ENCODE peak calls at places on chromosomes 4 and X, in nine cellular contexts. One of them, this sample, is unnamed.
A peak's percentile ranks its signal among the peaks of the same experiment; 100 is the strongest.

GRCh38 chr4:40152642-40153041 is 44.2 kb upstream of the RHOH start:
- DNase-seq in transverse colon: no peak
- DNase-seq in heart left ventricle: no peak
- DNase-seq in lung: no peak
- DNase-seq in brain microvascular endothelial cell: no peak
- DNase-seq in sigmoid colon: no peak
- DNase-seq in gastrocnemius medialis: no peak
- DNase-seq in K562: no peak
- DNase-seq in fibroblast of lung: no peak
- DNase-seq in this sample: no peak

GRCh38 chr4:137960371-137961050 is 281.6 kb downstream of the SLC7A11 start:
- DNase-seq in gastrocnemius medialis: no peak
- DNase-seq in sigmoid colon: no peak
- DNase-seq in K562: no peak
- DNase-seq in transverse colon: no peak
- DNase-seq in brain microvascular endothelial cell: peak; percentile 53
- DNase-seq in lung: no peak
- DNase-seq in heart left ventricle: no peak
- DNase-seq in fibroblast of lung: peak; percentile 87
- DNase-seq in this sample: no peak

GRCh38 chr4:169810325-169811323 is 52.9 kb upstream of the HPF1 start:
- DNase-seq in K562: peak; percentile 69
- DNase-seq in heart left ventricle: no peak
- DNase-seq in lung: peak; percentile 40
- DNase-seq in fibroblast of lung: peak; percentile 89
- DNase-seq in brain microvascular endothelial cell: peak; percentile 82
- DNase-seq in transverse colon: peak; percentile 10
- DNase-seq in gastrocnemius medialis: peak; percentile 3
- DNase-seq in sigmoid colon: no peak
- DNase-seq in this sample: no peak

GRCh38 chrX:100935767-100936166 is 7.0 kb upstream of the XKRX start:
- DNase-seq in gastrocnemius medialis: no peak
- DNase-seq in K562: no peak
- DNase-seq in sigmoid colon: no peak
- DNase-seq in brain microvascular endothelial cell: no peak
- DNase-seq in fibroblast of lung: no peak
- DNase-seq in transverse colon: no peak
- DNase-seq in lung: no peak
- DNase-seq in heart left ventricle: no peak
- DNase-seq in this sample: no peak

GRCh38 chrX:93319604-93320003 is 353.8 kb downstream of the NAP1L3 start:
- DNase-seq in brain microvascular endothelial cell: no peak
- DNase-seq in transverse colon: no peak
- DNase-seq in gastrocnemius medialis: no peak
- DNase-seq in heart left ventricle: no peak
- DNase-seq in sigmoid colon: no peak
- DNase-seq in fibroblast of lung: no peak
- DNase-seq in lung: no peak
- DNase-seq in K562: no peak
- DNase-seq in this sample: no peak

GRCh38 chr4:30801876-30802275 is 81.7 kb downstream of the PCDH7 start:
- DNase-seq in sigmoid colon: no peak
- DNase-seq in heart left ventricle: no peak
- DNase-seq in fibroblast of lung: no peak
- DNase-seq in lung: no peak
- DNase-seq in transverse colon: no peak
- DNase-seq in brain microvascular endothelial cell: no peak
- DNase-seq in gastrocnemius medialis: no peak
- DNase-seq in K562: no peak
- DNase-seq in this sample: no peak

GRCh38 chr4:83281326-83281725 is 3.3 kb downstream of the COQ2 start:
- DNase-seq in fibroblast of lung: no peak
- DNase-seq in heart left ventricle: no peak
- DNase-seq in gastrocnemius medialis: no peak
- DNase-seq in lung: no peak
- DNase-seq in brain microvascular endothelial cell: no peak
- DNase-seq in transverse colon: no peak
- DNase-seq in sigmoid colon: no peak
- DNase-seq in K562: no peak
- DNase-seq in this sample: no peak

GRCh38 chr4:176492648-176493302 is 173.0 kb downstream of the SPCS3 start:
- DNase-seq in sigmoid colon: no peak
- DNase-seq in transverse colon: no peak
- DNase-seq in gastrocnemius medialis: no peak
- DNase-seq in lung: no peak
- DNase-seq in K562: no peak
- DNase-seq in heart left ventricle: no peak
- DNase-seq in fibroblast of lung: peak; percentile 23
- DNase-seq in brain microvascular endothelial cell: no peak
- DNase-seq in this sample: no peak

GRCh38 chrX:144732588-144732987 is 514.7 kb upstream of the SPANXN1 start:
- DNase-seq in gastrocnemius medialis: no peak
- DNase-seq in lung: no peak
- DNase-seq in sigmoid colon: no peak
- DNase-seq in transverse colon: no peak
- DNase-seq in K562: no peak
- DNase-seq in fibroblast of lung: no peak
- DNase-seq in brain microvascular endothelial cell: no peak
- DNase-seq in heart left ventricle: no peak
- DNase-seq in this sample: no peak

GRCh38 chr4:83552085-83552484 is 16.2 kb downstream of the GPAT3 start:
- DNase-seq in lung: no peak
- DNase-seq in K562: no peak
- DNase-seq in gastrocnemius medialis: no peak
- DNase-seq in sigmoid colon: no peak
- DNase-seq in fibroblast of lung: no peak
- DNase-seq in heart left ventricle: no peak
- DNase-seq in brain microvascular endothelial cell: no peak
- DNase-seq in transverse colon: no peak
- DNase-seq in this sample: no peak

GRCh38 chr4:108345862-108346530 is 177.3 kb upstream of the LEF1 start:
- DNase-seq in brain microvascular endothelial cell: peak; percentile 45
- DNase-seq in fibroblast of lung: no peak
- DNase-seq in lung: no peak
- DNase-seq in K562: no peak
- DNase-seq in gastrocnemius medialis: no peak
- DNase-seq in heart left ventricle: no peak
- DNase-seq in transverse colon: no peak
- DNase-seq in sigmoid colon: no peak
- DNase-seq in this sample: no peak

GRCh38 chr4:176622251-176622968 is 170.3 kb downstream of the VEGFC start:
- DNase-seq in gastrocnemius medialis: no peak
- DNase-seq in transverse colon: no peak
- DNase-seq in brain microvascular endothelial cell: peak; percentile 24
- DNase-seq in fibroblast of lung: peak; percentile 82
- DNase-seq in heart left ventricle: no peak
- DNase-seq in K562: no peak
- DNase-seq in lung: no peak
- DNase-seq in sigmoid colon: no peak
- DNase-seq in this sample: no peak

GRCh38 chr4:103692615-103693014 is 27.2 kb downstream of the TACR3 start:
- DNase-seq in K562: no peak
- DNase-seq in transverse colon: no peak
- DNase-seq in lung: no peak
- DNase-seq in heart left ventricle: no peak
- DNase-seq in fibroblast of lung: no peak
- DNase-seq in gastrocnemius medialis: no peak
- DNase-seq in brain microvascular endothelial cell: no peak
- DNase-seq in sigmoid colon: no peak
- DNase-seq in this sample: no peak

GRCh38 chr4:108393870-108394269 is 225.1 kb upstream of the LEF1 start:
- DNase-seq in brain microvascular endothelial cell: no peak
- DNase-seq in lung: no peak
- DNase-seq in K562: no peak
- DNase-seq in fibroblast of lung: no peak
- DNase-seq in sigmoid colon: no peak
- DNase-seq in transverse colon: no peak
- DNase-seq in gastrocnemius medialis: no peak
- DNase-seq in heart left ventricle: no peak
- DNase-seq in this sample: no peak

GRCh38 chr4:5773271-5773555 is 62.2 kb downstream of the EVC start:
- DNase-seq in heart left ventricle: no peak
- DNase-seq in K562: no peak
- DNase-seq in lung: no peak
- DNase-seq in brain microvascular endothelial cell: peak; percentile 28
- DNase-seq in transverse colon: no peak
- DNase-seq in fibroblast of lung: peak; percentile 48
- DNase-seq in gastrocnemius medialis: no peak
- DNase-seq in sigmoid colon: peak; percentile 19
- DNase-seq in this sample: no peak

GRCh38 chrX:10922158-10922557 is 189.0 kb upstream of the HCCS start:
- DNase-seq in heart left ventricle: no peak
- DNase-seq in brain microvascular endothelial cell: peak; percentile 72
- DNase-seq in lung: no peak
- DNase-seq in transverse colon: no peak
- DNase-seq in K562: no peak
- DNase-seq in fibroblast of lung: peak; percentile 81
- DNase-seq in sigmoid colon: no peak
- DNase-seq in gastrocnemius medialis: no peak
- DNase-seq in this sample: no peak

GRCh38 chr4:65383589-65384305 is 286.5 kb downstream of the EPHA5 start:
- DNase-seq in sigmoid colon: no peak
- DNase-seq in gastrocnemius medialis: no peak
- DNase-seq in K562: no peak
- DNase-seq in brain microvascular endothelial cell: peak; percentile 24
- DNase-seq in heart left ventricle: no peak
- DNase-seq in transverse colon: no peak
- DNase-seq in fibroblast of lung: peak; percentile 0
- DNase-seq in lung: no peak
- DNase-seq in this sample: no peak

GRCh38 chr4:186688150-186688943 is 35.3 kb downstream of the FAT1 start:
- DNase-seq in gastrocnemius medialis: no peak
- DNase-seq in K562: no peak
- DNase-seq in lung: no peak
- DNase-seq in sigmoid colon: no peak
- DNase-seq in fibroblast of lung: no peak
- DNase-seq in transverse colon: no peak
- DNase-seq in brain microvascular endothelial cell: no peak
- DNase-seq in heart left ventricle: no peak
- DNase-seq in this sample: no peak

GRCh38 chr4:39331191-39331590 is 35.0 kb downstream of the RFC1 start:
- DNase-seq in fibroblast of lung: no peak
- DNase-seq in heart left ventricle: no peak
- DNase-seq in brain microvascular endothelial cell: no peak
- DNase-seq in transverse colon: no peak
- DNase-seq in K562: no peak
- DNase-seq in sigmoid colon: no peak
- DNase-seq in gastrocnemius medialis: no peak
- DNase-seq in lung: no peak
- DNase-seq in this sample: no peak

GRCh38 chr4:72555377-72555831 is 13.6 kb downstream of the ADAMTS3 start:
- DNase-seq in sigmoid colon: no peak
- DNase-seq in heart left ventricle: no peak
- DNase-seq in gastrocnemius medialis: no peak
- DNase-seq in transverse colon: no peak
- DNase-seq in brain microvascular endothelial cell: no peak
- DNase-seq in K562: peak; percentile 27
- DNase-seq in fibroblast of lung: no peak
- DNase-seq in lung: no peak
- DNase-seq in this sample: no peak

GRCh38 chrX:103792916-103793540 is 16.4 kb downstream of the PLP1 start:
- DNase-seq in brain microvascular endothelial cell: peak; percentile 42
- DNase-seq in K562: no peak
- DNase-seq in fibroblast of lung: peak; percentile 85
- DNase-seq in heart left ventricle: no peak
- DNase-seq in sigmoid colon: no peak
- DNase-seq in transverse colon: no peak
- DNase-seq in gastrocnemius medialis: no peak
- DNase-seq in lung: no peak
- DNase-seq in this sample: no peak
- H3K27ac ChIP-seq in brain microvascular endothelial cell: peak overlapping the region; percentile 18
- H3K27ac ChIP-seq in K562: no peak overlapping the region
- H3K27ac ChIP-seq in fibroblast of lung: peak overlapping the region; percentile 67
- H3K27ac ChIP-seq in heart left ventricle: no peak overlapping the region
- H3K27ac ChIP-seq in sigmoid colon: no peak overlapping the region
- H3K27ac ChIP-seq in transverse colon: no peak overlapping the region
- H3K27ac ChIP-seq in gastrocnemius medialis: no peak overlapping the region
- H3K27ac ChIP-seq in lung: no peak overlapping the region
- H3K27ac ChIP-seq in this sample: no peak overlapping the region

GRCh38 chrX:72130156-72130761 is 1.5 kb downstream of the RTL5 start:
- DNase-seq in sigmoid colon: no peak
- DNase-seq in lung: no peak
- DNase-seq in transverse colon: no peak
- DNase-seq in heart left ventricle: no peak
- DNase-seq in K562: no peak
- DNase-seq in gastrocnemius medialis: no peak
- DNase-seq in brain microvascular endothelial cell: no peak
- DNase-seq in fibroblast of lung: no peak
- DNase-seq in this sample: no peak
- H3K27me3 ChIP-seq in sigmoid colon: no peaks in the 10 kb centered on the region
- H3K27me3 ChIP-seq in lung: no peaks in the 10 kb centered on the region
- H3K27me3 ChIP-seq in transverse colon: peaks cover 10% of the 10 kb centered on the region
- H3K27me3 ChIP-seq in heart left ventricle: peaks cover 8% of the 10 kb centered on the region
- H3K27me3 ChIP-seq in K562: peaks cover 51% of the 10 kb centered on the region
- H3K27me3 ChIP-seq in gastrocnemius medialis: no peaks in the 10 kb centered on the region
- H3K27me3 ChIP-seq in brain microvascular endothelial cell: no peaks in the 10 kb centered on the region
- H3K27me3 ChIP-seq in fibroblast of lung: peaks cover 3% of the 10 kb centered on the region
- H3K27me3 ChIP-seq in this sample: no peaks in the 10 kb centered on the region

GRCh38 chrX:53265771-53266170 is 15.6 kb downstream of the IQSEC2 start:
- DNase-seq in brain microvascular endothelial cell: no peak
- DNase-seq in sigmoid colon: no peak
- DNase-seq in lung: no peak
- DNase-seq in heart left ventricle: no peak
- DNase-seq in gastrocnemius medialis: no peak
- DNase-seq in transverse colon: no peak
- DNase-seq in K562: no peak
- DNase-seq in fibroblast of lung: peak; percentile 71
- DNase-seq in this sample: no peak
- H3K27ac ChIP-seq in brain microvascular endothelial cell: peak overlapping the region; percentile 32
- H3K27ac ChIP-seq in sigmoid colon: no peak overlapping the region
- H3K27ac ChIP-seq in lung: no peak overlapping the region
- H3K27ac ChIP-seq in heart left ventricle: no peak overlapping the region
- H3K27ac ChIP-seq in gastrocnemius medialis: no peak overlapping the region
- H3K27ac ChIP-seq in transverse colon: peak overlapping the region; percentile 41
- H3K27ac ChIP-seq in K562: no peak overlapping the region
- H3K27ac ChIP-seq in fibroblast of lung: peak overlapping the region; percentile 54
- H3K27ac ChIP-seq in this sample: no peak overlapping the region

DNA sequence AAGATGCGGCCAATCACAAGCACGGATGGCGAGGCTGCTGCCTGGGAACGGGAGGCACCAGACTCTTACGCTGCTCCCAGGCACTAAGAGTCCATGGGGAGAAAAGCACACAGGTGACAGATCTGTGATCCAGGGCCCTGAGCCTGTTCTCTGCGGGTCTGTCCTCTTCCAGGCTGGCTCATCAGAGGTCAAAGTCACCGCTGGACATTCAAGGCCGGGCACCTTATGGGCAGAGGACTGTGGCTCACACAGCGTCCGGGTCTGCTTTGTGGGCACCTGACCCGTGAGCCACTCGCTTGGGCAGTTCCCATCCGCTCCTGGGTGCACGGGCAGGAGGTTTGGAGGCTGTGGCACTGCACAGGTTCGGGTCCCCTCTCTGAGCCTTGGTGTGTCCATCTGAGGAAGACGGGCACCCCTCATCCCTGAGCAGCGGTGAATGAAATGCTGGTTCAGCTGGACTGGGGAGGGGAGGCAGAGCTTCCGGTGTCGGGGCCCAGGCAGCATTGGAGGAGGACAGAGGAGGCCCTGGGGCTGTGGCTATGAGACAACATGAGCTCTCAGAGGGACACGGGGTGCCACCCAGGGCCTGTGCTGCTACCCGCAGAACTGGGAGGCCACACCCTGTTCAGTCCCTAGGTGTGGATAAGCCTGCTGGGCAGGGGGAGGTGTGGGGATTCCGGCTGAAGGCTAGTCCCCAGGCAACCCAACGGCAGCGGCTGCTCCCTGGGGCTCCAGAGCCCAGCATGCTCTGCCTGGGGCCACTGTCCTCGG is 61.2 kb upstream of the AFAP1 start:
- DNase-seq in heart left ventricle: no peak
- DNase-seq in lung: no peak
- DNase-seq in transverse colon: no peak
- DNase-seq in gastrocnemius medialis: no peak
- DNase-seq in K562: no peak
- DNase-seq in sigmoid colon: no peak
- DNase-seq in fibroblast of lung: no peak
- DNase-seq in brain microvascular endothelial cell: no peak
- DNase-seq in this sample: no peak
- H3K27me3 ChIP-seq in heart left ventricle: no peaks in the 10 kb centered on the region
- H3K27me3 ChIP-seq in lung: no peaks in the 10 kb centered on the region
- H3K27me3 ChIP-seq in transverse colon: no peaks in the 10 kb centered on the region
- H3K27me3 ChIP-seq in gastrocnemius medialis: no peaks in the 10 kb centered on the region
- H3K27me3 ChIP-seq in K562: peaks cover 85% of the 10 kb centered on the region
- H3K27me3 ChIP-seq in sigmoid colon: no peaks in the 10 kb centered on the region
- H3K27me3 ChIP-seq in fibroblast of lung: no peaks in the 10 kb centered on the region
- H3K27me3 ChIP-seq in brain microvascular endothelial cell: peaks cover 10% of the 10 kb centered on the region
- H3K27me3 ChIP-seq in this sample: no peaks in the 10 kb centered on the region